ENCODE peak calls at places on chromosomes 2 and 18, in four cellular contexts. K is adrenal gland, L is colonic mucosa, Z is DND-41. N is an unnamed sample.

GRCh38 chr2:195660265-195660890 is 3.4 kb downstream of the SLC39A10 start:
- DNase-seq in K (peak), L (peak), Z (peak), N (peak)

GRCh38 chr2:188524519-188525113 is 232.9 kb downstream of the GULP1 start:
- DNase-seq in K (no peak), L (no peak), Z (peak), N (peak)

GRCh38 chr2:127570282-127571250 is 35.1 kb downstream of the MYO7B start:
- DNase-seq in K (peak), L (no peak), Z (no peak), N (no peak)

GRCh38 chr2:12555012-12555645 is 161.6 kb upstream of the TRIB2 start:
- DNase-seq in K (no peak), L (no peak), Z (no peak), N (no peak)

GRCh38 chr18:35818353-35818667 is 154.2 kb upstream of the RMP24 start:
- DNase-seq in K (no peak), L (no peak), Z (no peak), N (no peak)

GRCh38 chr2:224749136-224749535 is 33.0 kb upstream of the CCDC195 start:
- DNase-seq in K (no peak), L (no peak), Z (no peak), N (no peak)

GRCh38 chr2:37283207-37283606 is 41.4 kb downstream of the PRKD3 start:
- DNase-seq in K (no peak), L (no peak), Z (no peak), N (no peak)

GRCh38 chr2:134320930-134321329 is 67.1 kb downstream of the MGAT5 start:
- DNase-seq in K (no peak), L (peak), Z (no peak), N (no peak)

GRCh38 chr2:174597347-174598047 is at the start of gene WIPF1:
- DNase-seq in K (peak), L (peak), Z (peak), N (peak)

GRCh38 chr2:8642332-8643078 is 39.4 kb upstream of the ID2 start:
- DNase-seq in K (no peak), L (no peak), Z (no peak), N (no peak)

GRCh38 chr2:203830294-203831055 is 37.1 kb upstream of the CTLA4 start:
- DNase-seq in K (no peak), L (no peak), Z (no peak), N (no peak)

GRCh38 chr2:164061129-164061746 is 325.4 kb upstream of the FIGN start:
- DNase-seq in K (no peak), L (peak), Z (peak), N (no peak)

GRCh38 chr2:198134287-198134955 is 330.0 kb downstream of the PLCL1 start:
- DNase-seq in K (no peak), L (no peak), Z (no peak), N (no peak)

GRCh38 chr2:224523626-224524577 is 61.3 kb downstream of the CUL3 start:
- DNase-seq in K (no peak), L (no peak), Z (no peak), N (no peak)

GRCh38 chr18:51082571-51083264 is 52.7 kb downstream of the SMAD4 start:
- DNase-seq in K (no peak), L (no peak), Z (no peak), N (no peak)

GRCh38 chr18:54888933-54889332 is 60.7 kb downstream of the RAB27B start:
- DNase-seq in K (no peak), L (no peak), Z (no peak), N (no peak)

GRCh38 chr2:241857041-241857541 is 1.6 kb downstream of the PDCD1 start:
- DNase-seq in K (no peak), L (no peak), Z (no peak), N (peak)

GRCh38 chr2:189327879-189328351 is 113.4 kb upstream of the WDR75 start:
- DNase-seq in K (no peak), L (no peak), Z (no peak), N (no peak)

GRCh38 chr2:127910415-127910814 is 24.7 kb upstream of the AMMECR1L start:
- DNase-seq in K (no peak), L (no peak), Z (no peak), N (no peak)

GRCh38 chr2:227414846-227415245 is 27.1 kb upstream of the SCYGR1 start:
- DNase-seq in K (no peak), L (no peak), Z (no peak), N (no peak)

GRCh38 chr2:70743677-70744076 is 24.3 kb downstream of the ADD2 start:
- DNase-seq in K (no peak), L (no peak), Z (no peak), N (no peak)

GRCh38 chr18:79952457-79952995 is 1.1 kb upstream of the SLC66A2 start:
- DNase-seq in K (peak), L (no peak), Z (no peak), N (no peak)

GRCh38 chr2:19359021-19359357 is 566 bp upstream of the OSR1 start:
- DNase-seq in K (no peak), L (no peak), Z (no peak), N (no peak)

GRCh38 chr2:53234548-53234903 is 533.1 kb upstream of the CHAC2 start:
- DNase-seq in K (no peak), L (peak), Z (no peak), N (no peak)

GRCh38 chr2:102698369-102699111 is 63.3 kb upstream of the TMEM182 start:
- DNase-seq in K (peak), L (peak), Z (no peak), N (no peak)

GRCh38 chr2:237122214-237122666 is 36.6 kb downstream of the COPS8 start:
- DNase-seq in K (peak), L (peak), Z (peak), N (no peak)

GRCh38 chr2:29281585-29281984 is 166.4 kb downstream of the CLIP4 start:
- DNase-seq in K (peak), L (no peak), Z (no peak), N (no peak)

GRCh38 chr2:231228223-231228622 is 29.8 kb downstream of the ARMC9 start:
- DNase-seq in K (no peak), L (no peak), Z (peak), N (no peak)

GRCh38 chr2:173054466-173054865 is 21.2 kb upstream of the MAP3K20 start:
- DNase-seq in K (no peak), L (no peak), Z (no peak), N (no peak)

GRCh38 chr18:79523221-79523737 is 127.5 kb downstream of the NFATC1 start:
- DNase-seq in K (no peak), L (no peak), Z (peak), N (peak)

GRCh38 chr18:59799383-59800015 is 100.3 kb upstream of the PMAIP1 start:
- DNase-seq in K (no peak), L (no peak), Z (no peak), N (no peak)

GRCh38 chr2:174492963-174493431 is 6.2 kb upstream of the GPR155 start:
- DNase-seq in K (no peak), L (no peak), Z (peak), N (peak)

GRCh38 chr18:58476521-58477210 is 152.2 kb downstream of the ALPK2 start:
- DNase-seq in K (no peak), L (no peak), Z (no peak), N (no peak)

GRCh38 chr2:15142069-15142689 is 419.0 kb downstream of the NBAS start:
- DNase-seq in K (no peak), L (no peak), Z (peak), N (peak)

GRCh38 chr18:12236934-12237832 is 17.0 kb upstream of the CIDEA start:
- DNase-seq in K (peak), L (peak), Z (peak), N (peak)

GRCh38 chr18:57771183-57771582 is 31.9 kb downstream of the ATP8B1 start:
- DNase-seq in K (no peak), L (peak), Z (no peak), N (no peak)

GRCh38 chr2:170530803-170531564 is 184.2 kb upstream of the SP5 start:
- DNase-seq in K (no peak), L (no peak), Z (no peak), N (no peak)
- H3K27ac ChIP-seq in K (no peak), L (no peak), Z (no peak), N (no peak)

GRCh38 chr18:74862094-74862493 is 264.4 kb downstream of the ZNF407 start:
- DNase-seq in K (no peak), L (no peak), Z (no peak), N (no peak)

GRCh38 chr18:74857901-74858300 is 260.2 kb downstream of the ZNF407 start:
- DNase-seq in K (no peak), L (no peak), Z (no peak), N (no peak)

GRCh38 chr18:74861154-74861553 is 263.5 kb downstream of the ZNF407 start:
- DNase-seq in K (no peak), L (no peak), Z (no peak), N (no peak)

GRCh38 chr18:74856967-74857366 is 259.3 kb downstream of the ZNF407 start:
- DNase-seq in K (no peak), L (no peak), Z (no peak), N (no peak)
- H3K27ac ChIP-seq in K (no peak), L (no peak), Z (no peak), N (no peak)

DNA sequence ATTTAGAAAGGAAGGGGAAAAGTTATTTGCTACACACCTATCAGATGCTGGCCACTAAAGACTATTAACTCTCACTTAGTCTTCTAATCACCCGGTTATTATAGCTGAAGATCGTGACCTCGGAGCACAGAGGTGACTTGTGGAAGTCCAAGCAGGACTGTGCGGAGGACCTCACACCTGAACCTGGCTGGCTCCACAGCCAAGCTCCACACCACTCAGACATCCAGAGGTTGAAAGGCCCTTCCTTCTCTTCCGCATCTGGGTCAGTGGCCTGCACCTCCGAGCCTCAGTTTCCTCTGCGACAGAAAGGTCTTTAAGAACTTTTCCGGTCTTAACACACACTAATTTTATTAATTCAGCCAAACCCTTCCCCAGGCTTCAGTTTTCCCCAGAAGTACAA is 57.9 kb downstream of the TNS1 start:
- DNase-seq in K (no peak), L (no peak), Z (no peak), N (no peak)
- H3K27ac ChIP-seq in K (peak), L (no peak), Z (no peak), N (no peak)

DNA sequence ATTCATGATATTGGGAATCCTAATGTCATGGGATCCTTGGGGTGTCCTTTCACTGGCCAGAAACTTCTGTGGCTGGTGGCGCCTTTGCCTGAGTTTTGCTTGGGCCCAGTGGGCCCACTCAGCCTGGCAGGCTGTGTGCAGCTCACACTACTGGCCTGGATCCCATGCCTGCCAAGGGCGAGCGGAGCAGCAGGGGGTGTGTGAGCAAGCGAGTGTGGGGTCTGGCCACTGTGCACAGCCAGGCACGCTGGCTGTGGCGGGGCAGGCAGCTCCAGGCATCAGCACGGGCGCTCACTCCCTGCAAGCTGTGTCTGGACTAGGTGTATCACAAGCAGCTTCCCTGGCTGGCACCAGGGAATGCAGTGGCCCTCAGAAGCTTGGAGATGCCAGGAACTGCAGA is 74.5 kb downstream of the NCOA1 start:
- DNase-seq in K (no peak), L (no peak), Z (no peak), N (no peak)
- H3K27ac ChIP-seq in K (no peak), L (no peak), Z (no peak), N (no peak)

GRCh38 chr2:56386657-56387056 is 202.9 kb downstream of the CCDC85A start:
- DNase-seq in K (no peak), L (no peak), Z (no peak), N (no peak)
- H3K27ac ChIP-seq in K (no peak), L (no peak), Z (no peak), N (no peak)

DNA sequence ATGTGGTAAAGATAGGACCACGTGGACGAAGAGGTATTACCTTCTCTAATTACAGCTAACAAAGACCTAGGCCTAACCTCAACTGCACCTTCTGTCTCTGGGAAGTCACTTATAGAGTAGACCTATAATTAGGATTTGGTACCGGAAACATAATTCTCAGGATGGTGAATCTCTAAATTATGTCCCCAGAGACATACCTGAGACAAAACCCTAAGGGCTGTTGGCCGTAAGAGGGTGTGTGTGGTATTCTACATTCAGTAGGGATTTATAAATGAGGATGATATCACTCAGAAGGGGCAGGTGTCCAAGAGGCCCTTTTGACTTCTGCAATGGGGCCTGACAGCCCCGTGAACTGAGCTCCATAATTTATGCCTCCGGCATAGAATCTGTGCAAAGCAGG is 13.4 kb upstream of the DARS1 start:
- DNase-seq in K (no peak), L (no peak), Z (no peak), N (no peak)
- H3K27ac ChIP-seq in K (no peak), L (no peak), Z (no peak), N (no peak)

GRCh38 chr2:200155652-200156051 is 150.8 kb upstream of the SPATS2L start:
- DNase-seq in K (no peak), L (no peak), Z (no peak), N (no peak)
- H3K27ac ChIP-seq in K (no peak), L (no peak), Z (no peak), N (no peak)

DNA sequence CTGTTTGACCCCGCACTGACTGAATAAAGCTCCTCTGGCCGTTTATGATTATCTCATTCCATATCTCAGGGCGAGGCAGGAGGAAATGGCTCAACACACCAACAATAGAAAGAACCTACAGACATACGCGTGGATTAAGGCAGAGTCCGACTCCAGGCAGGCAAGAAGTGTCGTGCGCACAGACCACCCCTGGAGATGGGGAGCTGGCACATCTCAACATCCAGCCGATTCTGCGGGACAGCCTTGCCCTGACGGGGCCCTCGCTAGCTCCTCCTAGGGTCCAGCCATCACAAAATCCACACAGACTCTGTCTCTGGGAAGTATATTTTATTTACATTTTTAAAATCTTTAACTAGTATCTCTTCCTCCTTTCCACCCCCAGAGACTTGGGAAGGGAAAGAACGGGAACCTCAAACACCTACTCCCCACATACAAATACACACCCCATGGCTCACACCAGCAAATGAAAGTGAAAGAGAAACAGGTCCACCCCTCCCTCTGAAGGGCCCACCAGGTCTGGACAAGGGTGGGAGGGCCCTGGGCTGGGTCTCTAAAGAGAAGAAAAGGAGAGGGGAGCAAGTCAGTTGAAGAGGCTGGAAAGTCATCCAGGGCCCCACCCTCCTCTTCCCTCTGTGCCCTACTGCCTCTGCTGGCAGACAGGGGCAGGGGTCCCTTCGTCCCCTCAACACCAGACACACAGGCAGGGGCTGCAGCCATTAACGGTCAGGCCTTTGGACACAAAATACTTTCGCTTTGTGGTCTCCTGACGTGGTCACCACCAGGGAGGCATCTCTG is 3.2 kb downstream of the GPBAR1 start:
- DNase-seq in K (no peak), L (no peak), Z (peak), N (no peak)
- H3K27ac ChIP-seq in K (no peak), L (peak), Z (no peak), N (no peak)

GRCh38 chr2:239769574-239770145 is 255.5 kb downstream of the NDUFA10 start:
- DNase-seq in K (peak), L (no peak), Z (no peak), N (no peak)

GRCh38 chr2:239770240-239770639 is 254.9 kb downstream of the NDUFA10 start:
- DNase-seq in K (no peak), L (no peak), Z (no peak), N (no peak)

GRCh38 chr2:239767016-239767905 is 257.9 kb downstream of the NDUFA10 start:
- DNase-seq in K (no peak), L (no peak), Z (no peak), N (no peak)

GRCh38 chr2:239768907-239769573 is 256.1 kb downstream of the NDUFA10 start:
- DNase-seq in K (no peak), L (no peak), Z (no peak), N (no peak)

GRCh38 chr2:239768031-239768800 is 256.9 kb downstream of the NDUFA10 start:
- DNase-seq in K (no peak), L (no peak), Z (no peak), N (no peak)
- H3K27ac ChIP-seq in K (no peak), L (no peak), Z (no peak), N (no peak)

N was measured in CD8-positive, alpha-beta memory T cell.